ENCODE peak calls at places on chromosomes 5 and 9, in nine cellular contexts. T is sigmoid colon, D is esophagus squamous epithelium, X is heart left ventricle, H is ovary, U is gastrocnemius medialis, O is stomach, E is A549, R is transverse colon. L is an unnamed sample.

GRCh38 chr5:14582797-14583137 is 1.2 kb downstream of the OTULINL start:
- DNase-seq in T (no peak), D (no peak), X (no peak), H (no peak), U (no peak), O (no peak), E (no peak), R (no peak), L (no peak)

GRCh38 chr5:171984748-171985419 is 21.6 kb downstream of the FBXW11 start:
- DNase-seq in T (no peak), D (no peak), X (no peak), H (no peak), U (no peak), O (no peak), E (no peak), R (no peak), L (no peak)

GRCh38 chr5:94288937-94289336 is 329.5 kb downstream of the KIAA0825 start:
- DNase-seq in T (no peak), D (no peak), X (no peak), H (no peak), U (no peak), O (no peak), E (no peak), R (no peak), L (no peak)

GRCh38 chr5:136032564-136032963 is 3.8 kb downstream of the TGFBI start:
- DNase-seq in T (peak; percentile 66), D (no peak), X (no peak), H (no peak), U (peak; percentile 55), O (no peak), E (no peak), R (no peak), L (peak; percentile 21)

GRCh38 chr5:68839019-68839552 is 254.7 kb upstream of the SLC30A5 start:
- DNase-seq in T (no peak), D (no peak), X (no peak), H (no peak), U (peak; percentile 55), O (no peak), E (no peak), R (no peak), L (no peak)

GRCh38 chr5:170691623-170692022 is 91.9 kb upstream of the GABRP start:
- DNase-seq in T (no peak), D (no peak), X (no peak), H (no peak), U (no peak), O (no peak), E (no peak), R (no peak), L (no peak)

GRCh38 chr9:128192601-128193371 is 1.4 kb upstream of the CIZ1 start:
- DNase-seq in T (peak; percentile 93), D (no peak), X (peak; percentile 75), H (peak; percentile 73), U (peak; percentile 92), O (peak; percentile 87), E (peak; percentile 88), R (peak; percentile 92), L (peak; percentile 86)

GRCh38 chr5:157516626-157517325 is 56.8 kb downstream of the NIPAL4 start:
- DNase-seq in T (peak; percentile 88), D (no peak), X (peak; percentile 82), H (peak; percentile 72), U (peak; percentile 72), O (no peak), E (peak; percentile 24), R (peak; percentile 39), L (no peak)

GRCh38 chr9:93002700-93003099 is 55.4 kb downstream of the FGD3 start:
- DNase-seq in T (no peak), D (no peak), X (no peak), H (no peak), U (no peak), O (no peak), E (no peak), R (no peak), L (no peak)

GRCh38 chr9:131650254-131650653 is 89.6 kb downstream of the RAPGEF1 start:
- DNase-seq in T (peak; percentile 89), D (no peak), X (peak; percentile 64), H (no peak), U (peak; percentile 99), O (no peak), E (no peak), R (no peak), L (no peak)

GRCh38 chr5:67059747-67060490 is 136.7 kb downstream of the CD180 start:
- DNase-seq in T (no peak), D (no peak), X (no peak), H (no peak), U (no peak), O (no peak), E (no peak), R (no peak), L (no peak)

GRCh38 chr9:69149321-69149807 is 24.7 kb upstream of the TJP2 start:
- DNase-seq in T (no peak), D (no peak), X (no peak), H (no peak), U (no peak), O (no peak), E (no peak), R (no peak), L (no peak)

GRCh38 chr5:179343902-179344300 is 1.4 kb downstream of the ADAMTS2 start:
- DNase-seq in T (no peak), D (no peak), X (peak; percentile 42), H (peak; percentile 77), U (no peak), O (no peak), E (peak; percentile 21), R (peak; percentile 21), L (peak; percentile 55)

GRCh38 chr9:26086396-26086795 is 408.2 kb upstream of the TUSC1 start:
- DNase-seq in T (no peak), D (no peak), X (no peak), H (no peak), U (no peak), O (no peak), E (no peak), R (no peak), L (no peak)

DNA sequence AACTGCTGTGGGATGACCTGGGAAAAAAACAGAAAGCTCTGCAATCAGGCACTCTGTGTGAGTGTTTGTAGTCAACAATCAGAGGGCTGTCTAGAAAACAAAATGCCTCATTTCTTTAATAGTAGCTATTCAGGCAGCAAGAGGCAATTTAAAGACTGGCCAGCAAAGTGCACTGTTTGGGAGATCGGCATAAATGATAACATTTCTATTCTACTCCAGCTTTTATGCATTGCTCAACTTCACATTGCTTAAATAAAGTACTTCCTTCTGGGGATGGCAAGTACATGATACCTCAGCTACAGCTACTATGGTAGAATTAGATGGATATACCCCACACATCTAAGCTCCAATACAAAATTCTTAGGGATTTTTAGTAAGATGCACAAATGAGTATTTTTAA is 193.1 kb downstream of the DCP2 start:
- DNase-seq in T (no peak), D (no peak), X (no peak), H (no peak), U (no peak), O (no peak), E (no peak), R (no peak), L (no peak)
- H3K4me1 ChIP-seq in T (no peaks in the 10 kb centered on the region), D (peaks cover 27% of the 10 kb centered on the region), X (peaks cover 58% of the 10 kb centered on the region), H (peaks cover 24% of the 10 kb centered on the region), U (no peaks in the 10 kb centered on the region), O (no peaks in the 10 kb centered on the region), E (no peaks in the 10 kb centered on the region), R (no peaks in the 10 kb centered on the region), L (no peaks in the 10 kb centered on the region)

GRCh38 chr5:73789851-73790281 is 163.9 kb downstream of the ARHGEF28 start:
- DNase-seq in T (no peak), D (no peak), X (no peak), H (no peak), U (no peak), O (no peak), E (no peak), R (no peak), L (no peak)

GRCh38 chr5:73793911-73794310 is 167.9 kb downstream of the ARHGEF28 start:
- DNase-seq in T (no peak), D (no peak), X (no peak), H (no peak), U (no peak), O (no peak), E (no peak), R (no peak), L (no peak)

GRCh38 chr5:73791389-73791788 is 165.4 kb downstream of the ARHGEF28 start:
- DNase-seq in T (no peak), D (no peak), X (no peak), H (no peak), U (no peak), O (no peak), E (no peak), R (no peak), L (no peak)

GRCh38 chr5:73796164-73797141 is 170.5 kb downstream of the ARHGEF28 start:
- DNase-seq in T (no peak), D (no peak), X (peak; percentile 75), H (peak; percentile 48), U (no peak), O (peak; percentile 60), E (peak; percentile 80), R (no peak), L (no peak)

GRCh38 chr5:73792687-73793320 is 166.8 kb downstream of the ARHGEF28 start:
- DNase-seq in T (peak; percentile 73), D (no peak), X (peak; percentile 54), H (peak; percentile 83), U (peak; percentile 47), O (peak; percentile 78), E (peak; percentile 43), R (peak; percentile 75), L (peak; percentile 64)
- TF ChIP-seq CTCF in T (peak; percentile 92), D (peak; percentile 94), X (peak; percentile 94), H (peak; percentile 96), U (peak; percentile 93), O (peak; percentile 88), E (peak; percentile 97), R (peak; percentile 94), L (peak; percentile 96)

DNA sequence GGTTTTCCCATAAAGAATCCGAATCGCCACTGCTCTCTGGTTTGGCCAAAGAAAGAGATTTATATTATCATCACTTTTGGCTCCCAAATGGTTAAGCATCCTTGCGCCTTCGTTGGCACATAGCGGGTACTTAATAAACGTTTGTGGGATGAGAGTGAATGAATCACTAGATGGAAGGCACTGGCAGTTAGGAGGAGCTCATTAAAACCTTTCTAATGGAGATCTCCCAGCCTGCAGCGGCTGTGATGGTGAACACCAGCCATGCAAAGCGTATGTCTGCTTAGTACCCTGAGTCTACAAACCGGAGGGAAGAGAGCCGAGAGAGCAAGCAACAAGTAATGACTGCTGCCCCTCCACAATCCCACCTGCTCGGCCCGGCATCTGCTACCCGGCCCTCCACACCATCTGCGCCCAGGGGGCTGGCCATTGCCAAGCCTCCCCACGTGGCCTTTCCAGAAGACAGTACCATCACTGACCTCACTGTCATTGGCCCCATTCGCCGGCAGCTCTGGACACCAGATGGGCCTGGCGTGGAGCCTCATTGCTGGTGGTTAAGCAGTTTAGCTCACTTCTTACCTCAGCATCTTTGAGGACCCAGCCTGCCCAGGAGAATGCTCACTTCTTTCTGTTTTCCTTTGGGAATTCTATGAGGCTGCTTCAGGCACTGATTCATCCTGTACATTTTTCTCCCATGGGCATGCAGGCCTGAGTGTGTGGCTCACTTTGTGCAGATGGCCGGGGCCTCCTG is 39.3 kb upstream of the ANKRD33B start:
- DNase-seq in T (no peak), D (no peak), X (no peak), H (no peak), U (peak; percentile 33), O (no peak), E (no peak), R (no peak), L (no peak)
- TF ChIP-seq POLR2A in T (no peak), D (no peak), X (no peak), H (no peak), U (no peak), O (no peak), E (no peak), R (no peak), L (no peak)

DNA sequence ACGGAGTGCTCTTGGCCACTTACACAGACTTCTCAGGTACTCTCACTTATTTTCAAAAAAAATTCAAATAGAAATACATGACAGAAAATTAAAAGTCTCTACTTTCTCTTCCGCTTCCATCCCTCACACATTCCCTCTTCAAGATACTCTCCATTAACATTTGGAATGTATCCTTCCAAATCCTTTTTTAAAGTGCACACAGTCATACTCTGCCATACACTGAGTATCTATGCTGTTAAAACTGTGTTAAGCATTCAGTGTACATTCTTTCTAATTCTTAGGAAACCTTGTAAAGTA is 15.5 kb downstream of the GOLPH3 start:
- DNase-seq in T (no peak), D (no peak), X (no peak), H (no peak), U (no peak), O (no peak), E (no peak), R (no peak), L (no peak)
- H3K4me1 ChIP-seq in T (peaks cover 64% of the 10 kb centered on the region), D (no peaks in the 10 kb centered on the region), X (peaks cover 59% of the 10 kb centered on the region), H (peaks cover 11% of the 10 kb centered on the region), U (peaks cover 53% of the 10 kb centered on the region), O (peaks cover 42% of the 10 kb centered on the region), E (peaks cover 25% of the 10 kb centered on the region), R (peaks cover 27% of the 10 kb centered on the region), L (peaks cover 33% of the 10 kb centered on the region)

L was measured in right lobe of liver.